ENCODE peak calls at places on chromosomes 16 and 17, in eight cellular contexts. B, M, N, V, P, L, K and X are unnamed samples.

GRCh38 chr16:12323007-12323699 is 346.6 kb downstream of the SNX29 start:
- DNase-seq in M (no peak), L (no peak), N (no peak), K (no peak), B (no peak), P (no peak), V (no peak), X (peak)

GRCh38 chr17:2957631-2958286 is 105.6 kb downstream of the OR1D5 start:
- DNase-seq in P (peak), K (no peak), N (no peak), V (no peak), M (no peak), B (no peak), L (no peak), X (no peak)

GRCh38 chr17:10059684-10060211 is 138.7 kb downstream of the GAS7 start:
- DNase-seq in V (no peak), M (no peak), L (no peak), P (no peak), B (peak), K (no peak), N (no peak), X (no peak)

GRCh38 chr17:40343126-40344119 is 21.1 kb downstream of the GJD3 start:
- DNase-seq in V (no peak), L (no peak), K (peak), N (no peak), B (peak), M (no peak), P (no peak), X (no peak)

GRCh38 chr16:203246-203645 is 23.0 kb downstream of the HBQ1 start:
- DNase-seq in L (no peak), B (no peak), P (no peak), K (no peak), M (no peak), N (no peak), V (no peak), X (no peak)

GRCh38 chr17:29763273-29763672 is 140.6 kb upstream of the CORO6 start:
- DNase-seq in N (no peak), K (no peak), B (no peak), L (no peak), V (no peak), P (no peak), M (no peak), X (no peak)

GRCh38 chr16:1277945-1278282 is 22.0 kb downstream of the TPSD1 start:
- DNase-seq in P (no peak), B (no peak), V (no peak), K (no peak), N (no peak), M (no peak), L (no peak), X (no peak)

GRCh38 chr16:71552698-71553503 is 24.0 kb downstream of the TAT start:
- DNase-seq in L (no peak), M (no peak), B (no peak), P (no peak), K (no peak), V (no peak), N (peak), X (no peak)

GRCh38 chr16:56898847-56899246 is 33.1 kb upstream of the HERPUD1 start:
- DNase-seq in V (no peak), P (no peak), K (no peak), M (no peak), L (no peak), B (no peak), N (no peak), X (no peak)

GRCh38 chr16:29913514-29913913 is 12.5 kb downstream of the KCTD13 start:
- DNase-seq in V (no peak), N (no peak), K (no peak), P (no peak), M (no peak), B (no peak), L (no peak), X (no peak)

GRCh38 chr17:81710514-81711308 is 1.4 kb upstream of the SLC25A10 start:
- DNase-seq in K (peak), N (no peak), B (no peak), L (no peak), M (no peak), V (peak), P (peak), X (no peak)

GRCh38 chr17:49107211-49107557 is 25.4 kb upstream of the B4GALNT2 start:
- DNase-seq in N (no peak), K (no peak), L (no peak), V (no peak), P (no peak), B (no peak), M (no peak), X (no peak)

GRCh38 chr16:77807-78443 is at the start of gene MPG:
- DNase-seq in P (peak), L (peak), M (peak), N (peak), V (peak), K (peak), B (peak), X (peak)

GRCh38 chr16:56628486-56629035 is 3.0 kb downstream of the MT1E start:
- DNase-seq in B (no peak), N (no peak), V (no peak), P (peak), M (no peak), L (no peak), K (no peak), X (no peak)